ENCODE peak calls at places on chromosomes 6 and 20, in ten cellular contexts. U, Q, I, P, O, V, N, E, J and M are unnamed samples.
A peak's percentile ranks its signal among the peaks of the same experiment; 100 is the strongest.

GRCh38 chr6:160005861-160006540 is 37.1 kb downstream of the IGF2R start:
- DNase-seq in N (no peak), U (no peak), P (no peak), I (peak; percentile 50), E (no peak), O (no peak), V (peak; percentile 40), J (peak; percentile 77), Q (peak; percentile 57), M (no peak)

GRCh38 chr6:79467716-79468115 is 69.5 kb downstream of the LCA5 start:
- DNase-seq in U (no peak), O (no peak), J (no peak), Q (no peak), I (peak; percentile 18), N (no peak), V (peak; percentile 22), P (no peak), E (no peak), M (no peak)

GRCh38 chr6:142692942-142693341 is 252.0 kb downstream of the HIVEP2 start:
- DNase-seq in Q (peak; percentile 62), E (peak; percentile 74), P (peak; percentile 57), O (peak; percentile 75), U (peak; percentile 45), V (peak; percentile 96), I (peak; percentile 69), N (no peak), J (peak; percentile 81), M (peak; percentile 79)

GRCh38 chr20:13284830-13285229 is 63.8 kb downstream of the ISM1 start:
- DNase-seq in V (no peak), O (no peak), E (no peak), Q (no peak), N (no peak), J (no peak), U (no peak), I (no peak), P (no peak), M (no peak)

GRCh38 chr20:14199111-14199510 is 138.3 kb downstream of the FLRT3 start:
- DNase-seq in I (no peak), N (no peak), O (no peak), Q (no peak), E (peak; percentile 35), P (no peak), U (no peak), V (no peak), J (no peak), M (no peak)

GRCh38 chr20:46031701-46032254 is 2.8 kb downstream of the SLC12A5 start:
- DNase-seq in V (no peak), J (no peak), P (no peak), O (no peak), I (peak; percentile 86), U (no peak), Q (no peak), N (no peak), E (peak; percentile 41), M (no peak)

GRCh38 chr6:142728367-142728766 is 216.6 kb downstream of the HIVEP2 start:
- DNase-seq in U (no peak), V (peak; percentile 14), P (no peak), O (no peak), Q (no peak), E (no peak), J (no peak), N (no peak), I (no peak), M (no peak)

GRCh38 chr20:41018153-41018552 is 10.5 kb upstream of the TOP1 start:
- DNase-seq in J (no peak), N (no peak), V (no peak), U (no peak), E (no peak), O (no peak), Q (no peak), I (no peak), P (no peak), M (no peak)

GRCh38 chr6:17454316-17455005 is 61.1 kb downstream of the CAP2 start:
- DNase-seq in E (peak; percentile 5), V (no peak), U (no peak), I (no peak), Q (no peak), P (no peak), N (no peak), O (no peak), J (no peak), M (peak; percentile 94)

GRCh38 chr6:70547313-70547712 is 19.4 kb upstream of the SDHAF4 start:
- DNase-seq in O (no peak), I (no peak), Q (no peak), J (no peak), P (no peak), U (no peak), N (no peak), V (peak; percentile 44), E (peak; percentile 40), M (no peak)

GRCh38 chr6:169791721-169792131 is 40.3 kb downstream of the ERMARD start:
- DNase-seq in V (no peak), E (peak; percentile 52), Q (no peak), N (no peak), U (no peak), O (peak; percentile 20), P (peak; percentile 15), J (no peak), I (no peak), M (no peak)

GRCh38 chr6:8539446-8539845 is 104.1 kb upstream of the SLC35B3 start:
- DNase-seq in J (no peak), N (no peak), V (peak; percentile 4), Q (no peak), U (peak; percentile 23), O (no peak), I (no peak), P (no peak), E (peak; percentile 42), M (no peak)

GRCh38 chr20:5430670-5431069 is 113.9 kb upstream of the PROKR2 start:
- DNase-seq in N (no peak), E (no peak), I (no peak), V (no peak), U (no peak), Q (no peak), O (no peak), P (no peak), J (no peak), M (no peak)

GRCh38 chr20:49505518-49505917 is 23.1 kb upstream of the KCNB1 start:
- DNase-seq in Q (peak; percentile 43), P (no peak), J (peak; percentile 85), E (no peak), U (no peak), O (no peak), V (peak; percentile 55), I (peak; percentile 87), N (no peak), M (no peak)

GRCh38 chr6:44571510-44571909 is 184.0 kb downstream of the CDC5L start:
- DNase-seq in U (no peak), N (no peak), V (no peak), Q (no peak), O (no peak), I (no peak), P (no peak), J (no peak), E (no peak), M (no peak)
- TF ChIP-seq CTCF in U (no peak), N (no peak), V (no peak), Q (no peak), O (no peak), I (no peak), P (no peak), J (no peak), E (no peak), M (no peak)

GRCh38 chr20:324177-325042 is 942 bp upstream of the SOX12 start:
- DNase-seq in V (peak; percentile 79), J (peak; percentile 93), P (peak; percentile 89), E (peak; percentile 95), Q (peak; percentile 93), O (peak; percentile 92), I (peak; percentile 93), U (peak; percentile 95), N (peak; percentile 76), M (no peak)
- TF ChIP-seq CTCF in V (peak; percentile 43), J (peak; percentile 21), P (peak; percentile 40), E (peak; percentile 44), Q (no peak), O (no peak), I (peak; percentile 19), U (no peak), N (no peak), M (peak; percentile 46)

GRCh38 chr20:32445539-32446273 is 87.6 kb downstream of the ASXL1 start:
- DNase-seq in E (peak; percentile 43), P (no peak), V (no peak), O (no peak), I (peak; percentile 98), Q (no peak), U (no peak), J (no peak), N (no peak), M (no peak)
- TF ChIP-seq CTCF in E (no peak), P (no peak), V (no peak), O (no peak), I (no peak), Q (no peak), U (no peak), J (no peak), N (no peak), M (no peak)

GRCh38 chr6:30259140-30260035 is 46.2 kb upstream of the TRIM26 start:
- DNase-seq in I (peak; percentile 72), P (peak; percentile 72), O (peak; percentile 84), N (peak; percentile 14), E (peak; percentile 85), J (peak; percentile 70), U (peak; percentile 88), Q (peak; percentile 70), V (peak; percentile 84), M (no peak)
- TF ChIP-seq CTCF in I (peak; percentile 21), P (peak; percentile 18), O (no peak), N (no peak), E (peak; percentile 45), J (no peak), U (peak; percentile 58), Q (no peak), V (peak; percentile 48), M (peak; percentile 52)

DNA sequence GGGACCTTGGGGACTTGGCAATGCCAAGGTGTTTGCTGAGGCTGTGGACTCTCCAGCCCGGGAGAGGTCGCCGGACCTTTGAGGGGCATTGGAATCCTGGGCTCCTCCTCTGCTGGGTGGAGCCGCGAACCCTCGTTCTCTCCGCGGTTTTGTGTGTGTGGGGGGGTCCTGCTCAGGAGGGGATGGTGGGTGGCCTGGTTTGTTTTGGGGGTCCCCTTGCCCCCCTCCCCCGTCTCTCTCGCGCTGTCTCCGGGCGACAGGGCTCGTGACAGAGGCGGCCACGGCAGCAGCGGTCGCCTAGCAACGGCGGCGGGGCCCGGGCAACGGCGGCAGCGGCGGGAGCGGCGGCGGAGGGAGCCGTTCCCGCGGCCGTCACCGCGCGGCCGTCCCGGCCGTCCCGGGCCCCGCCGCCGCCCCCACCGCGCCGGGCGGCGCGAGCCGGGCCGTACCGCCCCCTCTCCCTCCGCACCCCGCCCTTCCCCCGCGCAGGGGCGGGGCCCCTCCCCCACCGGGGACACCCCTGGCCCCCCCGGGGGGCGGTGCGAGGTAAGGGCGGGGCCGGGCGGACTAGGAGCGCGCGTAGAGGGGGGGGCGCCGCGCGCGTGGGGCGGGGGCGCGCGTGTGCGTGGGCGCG is 7.8 kb downstream of the SYNGAP1 start:
- DNase-seq in O (peak; percentile 69), I (peak; percentile 66), Q (peak; percentile 55), E (peak; percentile 75), J (peak; percentile 54), N (no peak), V (no peak), P (peak; percentile 45), U (peak; percentile 85), M (no peak)
- TF ChIP-seq CTCF in O (no peak), I (no peak), Q (no peak), E (no peak), J (no peak), N (no peak), V (peak; percentile 4), P (no peak), U (peak; percentile 12), M (peak; percentile 4)

GRCh38 chr20:33751775-33752174 is 20.0 kb downstream of the ZNF341 start:
- DNase-seq in O (no peak), N (no peak), I (no peak), P (no peak), J (no peak), V (no peak), E (no peak), Q (no peak), U (no peak), M (no peak)
- TF ChIP-seq CTCF in O (no peak), N (no peak), I (no peak), P (no peak), J (no peak), V (no peak), E (no peak), Q (no peak), U (no peak), M (no peak)